ENCODE peak calls at places on chromosomes 2 and 18, in six cellular contexts. One of them, this sample, is unnamed.

GRCh38 chr2:11203480-11203879 is 48.2 kb downstream of the SLC66A3 start:
- DNase-seq in central memory CD4-positive, alpha-beta T cell: no peak
- DNase-seq in D341Med: no peak
- DNase-seq in AG10803: peak
- DNase-seq in upper lobe of right lung: no peak
- DNase-seq in fibroblast of lung: peak
- DNase-seq in this sample: no peak

GRCh38 chr2:69525261-69525660 is 88.0 kb upstream of the NFU1 start:
- DNase-seq in central memory CD4-positive, alpha-beta T cell: no peak
- DNase-seq in D341Med: no peak
- DNase-seq in AG10803: no peak
- DNase-seq in upper lobe of right lung: no peak
- DNase-seq in fibroblast of lung: no peak
- DNase-seq in this sample: no peak

GRCh38 chr18:28365406-28365805 is 188.5 kb upstream of the CDH2 start:
- DNase-seq in central memory CD4-positive, alpha-beta T cell: no peak
- DNase-seq in D341Med: no peak
- DNase-seq in AG10803: peak
- DNase-seq in upper lobe of right lung: no peak
- DNase-seq in fibroblast of lung: no peak
- DNase-seq in this sample: no peak

GRCh38 chr2:235132641-235133040 is 180.8 kb downstream of the SH3BP4 start:
- DNase-seq in central memory CD4-positive, alpha-beta T cell: no peak
- DNase-seq in D341Med: no peak
- DNase-seq in AG10803: no peak
- DNase-seq in upper lobe of right lung: no peak
- DNase-seq in fibroblast of lung: no peak
- DNase-seq in this sample: no peak

GRCh38 chr2:145546091-145546490 is 1026.2 kb upstream of the ZEB2 start:
- DNase-seq in central memory CD4-positive, alpha-beta T cell: no peak
- DNase-seq in D341Med: no peak
- DNase-seq in AG10803: peak
- DNase-seq in upper lobe of right lung: no peak
- DNase-seq in fibroblast of lung: peak
- DNase-seq in this sample: peak

GRCh38 chr18:78742346-78742745 is 237.3 kb upstream of the SALL3 start:
- DNase-seq in central memory CD4-positive, alpha-beta T cell: no peak
- DNase-seq in D341Med: no peak
- DNase-seq in AG10803: no peak
- DNase-seq in upper lobe of right lung: no peak
- DNase-seq in fibroblast of lung: no peak
- DNase-seq in this sample: no peak

GRCh38 chr2:231615058-231615671 is 22.5 kb downstream of the TEX44 start:
- DNase-seq in central memory CD4-positive, alpha-beta T cell: no peak
- DNase-seq in D341Med: no peak
- DNase-seq in AG10803: no peak
- DNase-seq in upper lobe of right lung: no peak
- DNase-seq in fibroblast of lung: no peak
- DNase-seq in this sample: no peak

GRCh38 chr2:179247318-179248023 is 17.2 kb downstream of the SESTD1 start:
- DNase-seq in central memory CD4-positive, alpha-beta T cell: no peak
- DNase-seq in D341Med: no peak
- DNase-seq in AG10803: no peak
- DNase-seq in upper lobe of right lung: no peak
- DNase-seq in fibroblast of lung: no peak
- DNase-seq in this sample: no peak

GRCh38 chr2:25122367-25122766 is 46.0 kb downstream of the POMC start:
- DNase-seq in central memory CD4-positive, alpha-beta T cell: no peak
- DNase-seq in D341Med: no peak
- DNase-seq in AG10803: no peak
- DNase-seq in upper lobe of right lung: no peak
- DNase-seq in fibroblast of lung: no peak
- DNase-seq in this sample: no peak

GRCh38 chr2:25651066-25651465 is 22.3 kb downstream of the DTNB start:
- DNase-seq in central memory CD4-positive, alpha-beta T cell: no peak
- DNase-seq in D341Med: no peak
- DNase-seq in AG10803: peak
- DNase-seq in upper lobe of right lung: no peak
- DNase-seq in fibroblast of lung: peak
- DNase-seq in this sample: no peak

GRCh38 chr2:222707689-222708273 is 36.3 kb downstream of the MOGAT1 start:
- DNase-seq in central memory CD4-positive, alpha-beta T cell: no peak
- DNase-seq in D341Med: no peak
- DNase-seq in AG10803: peak
- DNase-seq in upper lobe of right lung: no peak
- DNase-seq in fibroblast of lung: peak
- DNase-seq in this sample: no peak

GRCh38 chr2:239961662-239962220 is 63.4 kb downstream of the NDUFA10 start:
- DNase-seq in central memory CD4-positive, alpha-beta T cell: no peak
- DNase-seq in D341Med: no peak
- DNase-seq in AG10803: no peak
- DNase-seq in upper lobe of right lung: peak
- DNase-seq in fibroblast of lung: no peak
- DNase-seq in this sample: no peak

GRCh38 chr2:126655500-126656310 is at the start of gene GYPC:
- DNase-seq in central memory CD4-positive, alpha-beta T cell: peak
- DNase-seq in D341Med: no peak
- DNase-seq in AG10803: peak
- DNase-seq in upper lobe of right lung: peak
- DNase-seq in fibroblast of lung: peak
- DNase-seq in this sample: peak

GRCh38 chr2:159438284-159438683 is 151.8 kb upstream of the WDSUB1 start:
- DNase-seq in central memory CD4-positive, alpha-beta T cell: no peak
- DNase-seq in D341Med: no peak
- DNase-seq in AG10803: no peak
- DNase-seq in upper lobe of right lung: no peak
- DNase-seq in fibroblast of lung: no peak
- DNase-seq in this sample: no peak

This sample was measured in fibroblast of the conjunctiva.